ENCODE peak calls at places on chromosome X, in eight cellular contexts. One of them, this sample, is unnamed.

GRCh38 chrX:115895678-115896329 is 274.7 kb upstream of the AGTR2 start:
- DNase-seq in Karpas-422: no peak
- DNase-seq in GM23338: no peak
- DNase-seq in psoas muscle: peak
- DNase-seq in caudate nucleus: no peak
- DNase-seq in tibial nerve: no peak
- DNase-seq in mammary epithelial cell: no peak
- DNase-seq in breast epithelium: no peak
- DNase-seq in this sample: no peak

GRCh38 chrX:22686138-22686541 is 313.6 kb upstream of the DDX53 start:
- DNase-seq in psoas muscle: peak
- DNase-seq in caudate nucleus: no peak
- DNase-seq in tibial nerve: peak
- DNase-seq in GM23338: no peak
- DNase-seq in mammary epithelial cell: no peak
- DNase-seq in breast epithelium: no peak
- DNase-seq in Karpas-422: no peak
- DNase-seq in this sample: no peak

GRCh38 chrX:65589304-65589703 is 54.7 kb upstream of the LAS1L start:
- DNase-seq in tibial nerve: no peak
- DNase-seq in Karpas-422: no peak
- DNase-seq in breast epithelium: no peak
- DNase-seq in GM23338: no peak
- DNase-seq in caudate nucleus: no peak
- DNase-seq in mammary epithelial cell: no peak
- DNase-seq in psoas muscle: no peak
- DNase-seq in this sample: no peak

GRCh38 chrX:50697691-50698090 is 116.3 kb downstream of the SHROOM4 start:
- DNase-seq in tibial nerve: no peak
- DNase-seq in Karpas-422: no peak
- DNase-seq in psoas muscle: no peak
- DNase-seq in caudate nucleus: no peak
- DNase-seq in breast epithelium: no peak
- DNase-seq in GM23338: peak
- DNase-seq in mammary epithelial cell: peak
- DNase-seq in this sample: no peak

GRCh38 chrX:17062065-17062464 is 115.6 kb downstream of the REPS2 start:
- DNase-seq in GM23338: no peak
- DNase-seq in breast epithelium: no peak
- DNase-seq in tibial nerve: no peak
- DNase-seq in psoas muscle: no peak
- DNase-seq in mammary epithelial cell: no peak
- DNase-seq in Karpas-422: no peak
- DNase-seq in caudate nucleus: no peak
- DNase-seq in this sample: no peak

GRCh38 chrX:87634361-87634760 is 116.8 kb downstream of the KLHL4 start:
- DNase-seq in mammary epithelial cell: no peak
- DNase-seq in psoas muscle: no peak
- DNase-seq in Karpas-422: no peak
- DNase-seq in GM23338: no peak
- DNase-seq in breast epithelium: no peak
- DNase-seq in tibial nerve: no peak
- DNase-seq in caudate nucleus: no peak
- DNase-seq in this sample: no peak

GRCh38 chrX:44744828-44745227 is 99.0 kb upstream of the DUSP21 start:
- DNase-seq in caudate nucleus: no peak
- DNase-seq in GM23338: no peak
- DNase-seq in tibial nerve: no peak
- DNase-seq in mammary epithelial cell: no peak
- DNase-seq in Karpas-422: no peak
- DNase-seq in breast epithelium: no peak
- DNase-seq in psoas muscle: no peak
- DNase-seq in this sample: no peak

GRCh38 chrX:47862680-47863079 is 26.0 kb downstream of the ZNF81 start:
- DNase-seq in psoas muscle: no peak
- DNase-seq in caudate nucleus: no peak
- DNase-seq in breast epithelium: no peak
- DNase-seq in mammary epithelial cell: no peak
- DNase-seq in GM23338: no peak
- DNase-seq in Karpas-422: no peak
- DNase-seq in tibial nerve: no peak
- DNase-seq in this sample: no peak

GRCh38 chrX:100990139-100990538 is 20.6 kb downstream of the ARL13A start:
- DNase-seq in Karpas-422: no peak
- DNase-seq in caudate nucleus: no peak
- DNase-seq in breast epithelium: no peak
- DNase-seq in psoas muscle: no peak
- DNase-seq in GM23338: no peak
- DNase-seq in tibial nerve: no peak
- DNase-seq in mammary epithelial cell: no peak
- DNase-seq in this sample: no peak

GRCh38 chrX:56761167-56761566 is 32.1 kb downstream of the NBDY start:
- DNase-seq in breast epithelium: no peak
- DNase-seq in tibial nerve: no peak
- DNase-seq in psoas muscle: peak
- DNase-seq in caudate nucleus: no peak
- DNase-seq in GM23338: no peak
- DNase-seq in Karpas-422: no peak
- DNase-seq in mammary epithelial cell: no peak
- DNase-seq in this sample: no peak

GRCh38 chrX:28549839-28550238 is 37.4 kb upstream of the IL1RAPL1 start:
- DNase-seq in mammary epithelial cell: no peak
- DNase-seq in GM23338: peak
- DNase-seq in Karpas-422: no peak
- DNase-seq in breast epithelium: no peak
- DNase-seq in caudate nucleus: no peak
- DNase-seq in tibial nerve: no peak
- DNase-seq in psoas muscle: no peak
- DNase-seq in this sample: no peak

GRCh38 chrX:138519296-138519695 is 192.2 kb downstream of the FGF13 start:
- DNase-seq in breast epithelium: no peak
- DNase-seq in caudate nucleus: no peak
- DNase-seq in GM23338: peak
- DNase-seq in tibial nerve: no peak
- DNase-seq in mammary epithelial cell: no peak
- DNase-seq in Karpas-422: no peak
- DNase-seq in psoas muscle: no peak
- DNase-seq in this sample: no peak

GRCh38 chrX:136395271-136395670 is 92.5 kb upstream of the BRS3 start:
- DNase-seq in breast epithelium: no peak
- DNase-seq in psoas muscle: no peak
- DNase-seq in mammary epithelial cell: peak
- DNase-seq in tibial nerve: no peak
- DNase-seq in Karpas-422: no peak
- DNase-seq in caudate nucleus: no peak
- DNase-seq in GM23338: no peak
- DNase-seq in this sample: no peak

GRCh38 chrX:68880846-68881513 is 52.2 kb downstream of the EFNB1 start:
- DNase-seq in GM23338: peak
- DNase-seq in tibial nerve: no peak
- DNase-seq in mammary epithelial cell: no peak
- DNase-seq in caudate nucleus: no peak
- DNase-seq in psoas muscle: no peak
- DNase-seq in Karpas-422: no peak
- DNase-seq in breast epithelium: no peak
- DNase-seq in this sample: no peak

GRCh38 chrX:133523094-133523493 is 107.8 kb upstream of the GPC4 start:
- DNase-seq in breast epithelium: no peak
- DNase-seq in caudate nucleus: no peak
- DNase-seq in GM23338: no peak
- DNase-seq in tibial nerve: peak
- DNase-seq in mammary epithelial cell: peak
- DNase-seq in psoas muscle: peak
- DNase-seq in Karpas-422: no peak
- DNase-seq in this sample: no peak

GRCh38 chrX:149528381-149528780 is 12.4 kb upstream of the EOLA1 start:
- DNase-seq in psoas muscle: no peak
- DNase-seq in Karpas-422: no peak
- DNase-seq in GM23338: no peak
- DNase-seq in breast epithelium: no peak
- DNase-seq in caudate nucleus: no peak
- DNase-seq in mammary epithelial cell: no peak
- DNase-seq in tibial nerve: no peak
- DNase-seq in this sample: no peak

GRCh38 chrX:68550193-68550592 is 51.3 kb downstream of the YIPF6 start:
- DNase-seq in breast epithelium: no peak
- DNase-seq in caudate nucleus: no peak
- DNase-seq in mammary epithelial cell: peak
- DNase-seq in GM23338: no peak
- DNase-seq in psoas muscle: no peak
- DNase-seq in tibial nerve: no peak
- DNase-seq in Karpas-422: no peak
- DNase-seq in this sample: no peak

GRCh38 chrX:133177202-133177601 is 41.0 kb downstream of the TFDP3 start:
- DNase-seq in breast epithelium: no peak
- DNase-seq in caudate nucleus: no peak
- DNase-seq in mammary epithelial cell: no peak
- DNase-seq in GM23338: no peak
- DNase-seq in tibial nerve: no peak
- DNase-seq in Karpas-422: no peak
- DNase-seq in psoas muscle: no peak
- DNase-seq in this sample: no peak

GRCh38 chrX:2705036-2705435 is 13.9 kb downstream of the CD99 start:
- DNase-seq in caudate nucleus: no peak
- DNase-seq in Karpas-422: peak
- DNase-seq in GM23338: no peak
- DNase-seq in psoas muscle: peak
- DNase-seq in tibial nerve: no peak
- DNase-seq in mammary epithelial cell: no peak
- DNase-seq in breast epithelium: no peak
- DNase-seq in this sample: no peak

GRCh38 chrX:72018277-72019112 is 107.8 kb downstream of the NHSL2 start:
- DNase-seq in caudate nucleus: peak
- DNase-seq in mammary epithelial cell: peak
- DNase-seq in psoas muscle: peak
- DNase-seq in Karpas-422: peak
- DNase-seq in breast epithelium: peak
- DNase-seq in GM23338: peak
- DNase-seq in tibial nerve: peak
- DNase-seq in this sample: peak
- H3K27ac ChIP-seq in caudate nucleus: no peak
- H3K27ac ChIP-seq in mammary epithelial cell: no peak
- H3K27ac ChIP-seq in psoas muscle: peak
- H3K27ac ChIP-seq in Karpas-422: no peak
- H3K27ac ChIP-seq in breast epithelium: peak
- H3K27ac ChIP-seq in GM23338: no peak
- H3K27ac ChIP-seq in tibial nerve: peak
- H3K27ac ChIP-seq in this sample: no peak

DNA sequence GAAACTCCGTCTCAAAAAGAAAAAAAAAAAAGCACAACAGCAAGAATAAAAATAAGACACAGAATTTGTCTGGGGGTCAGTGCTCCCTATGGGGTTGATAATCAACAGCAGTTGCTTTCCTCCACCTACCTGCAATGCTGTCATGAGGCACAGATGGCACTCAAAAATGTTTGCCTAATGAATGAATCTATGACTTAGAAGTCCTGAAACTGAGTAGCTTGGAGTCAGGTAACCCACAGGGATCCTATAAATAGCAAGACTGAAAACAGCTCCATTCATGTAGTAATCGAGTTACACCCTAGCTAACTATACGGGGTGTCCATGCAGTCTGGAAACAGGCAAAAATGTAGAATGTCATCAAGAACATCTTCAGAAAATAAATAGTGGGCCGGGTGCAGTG is 19.8 kb upstream of the DDX3X start:
- DNase-seq in psoas muscle: no peak
- DNase-seq in caudate nucleus: no peak
- DNase-seq in mammary epithelial cell: no peak
- DNase-seq in Karpas-422: no peak
- DNase-seq in tibial nerve: no peak
- DNase-seq in GM23338: no peak
- DNase-seq in breast epithelium: no peak
- DNase-seq in this sample: no peak
- H3K27ac ChIP-seq in psoas muscle: peak
- H3K27ac ChIP-seq in caudate nucleus: no peak
- H3K27ac ChIP-seq in mammary epithelial cell: no peak
- H3K27ac ChIP-seq in Karpas-422: no peak
- H3K27ac ChIP-seq in tibial nerve: no peak
- H3K27ac ChIP-seq in GM23338: no peak
- H3K27ac ChIP-seq in breast epithelium: no peak
- H3K27ac ChIP-seq in this sample: no peak

GRCh38 chrX:10235851-10236250 is 79.1 kb downstream of the CLCN4 start:
- DNase-seq in tibial nerve: no peak
- DNase-seq in caudate nucleus: no peak
- DNase-seq in psoas muscle: no peak
- DNase-seq in mammary epithelial cell: no peak
- DNase-seq in GM23338: no peak
- DNase-seq in breast epithelium: no peak
- DNase-seq in Karpas-422: no peak
- DNase-seq in this sample: no peak
- H3K27ac ChIP-seq in tibial nerve: no peak
- H3K27ac ChIP-seq in caudate nucleus: no peak
- H3K27ac ChIP-seq in psoas muscle: no peak
- H3K27ac ChIP-seq in mammary epithelial cell: no peak
- H3K27ac ChIP-seq in GM23338: no peak
- H3K27ac ChIP-seq in breast epithelium: peak
- H3K27ac ChIP-seq in Karpas-422: no peak
- H3K27ac ChIP-seq in this sample: no peak

GRCh38 chrX:74535633-74536141 is 78.7 kb downstream of the RLIM start:
- DNase-seq in GM23338: peak
- DNase-seq in breast epithelium: peak
- DNase-seq in tibial nerve: peak
- DNase-seq in psoas muscle: peak
- DNase-seq in caudate nucleus: peak
- DNase-seq in mammary epithelial cell: peak
- DNase-seq in Karpas-422: no peak
- DNase-seq in this sample: peak

GRCh38 chrX:74536142-74537010 is 78.0 kb downstream of the RLIM start:
- DNase-seq in caudate nucleus: peak
- DNase-seq in psoas muscle: peak
- DNase-seq in Karpas-422: peak
- DNase-seq in breast epithelium: peak
- DNase-seq in GM23338: peak
- DNase-seq in tibial nerve: peak
- DNase-seq in mammary epithelial cell: peak
- DNase-seq in this sample: no peak

GRCh38 chrX:74535211-74535621 is 79.2 kb downstream of the RLIM start:
- DNase-seq in psoas muscle: no peak
- DNase-seq in tibial nerve: no peak
- DNase-seq in breast epithelium: no peak
- DNase-seq in GM23338: peak
- DNase-seq in mammary epithelial cell: peak
- DNase-seq in caudate nucleus: no peak
- DNase-seq in Karpas-422: no peak
- DNase-seq in this sample: no peak

GRCh38 chrX:74534569-74535038 is 79.8 kb downstream of the RLIM start:
- DNase-seq in mammary epithelial cell: peak
- DNase-seq in tibial nerve: no peak
- DNase-seq in Karpas-422: no peak
- DNase-seq in psoas muscle: no peak
- DNase-seq in breast epithelium: no peak
- DNase-seq in GM23338: no peak
- DNase-seq in caudate nucleus: no peak
- DNase-seq in this sample: no peak

DNA sequence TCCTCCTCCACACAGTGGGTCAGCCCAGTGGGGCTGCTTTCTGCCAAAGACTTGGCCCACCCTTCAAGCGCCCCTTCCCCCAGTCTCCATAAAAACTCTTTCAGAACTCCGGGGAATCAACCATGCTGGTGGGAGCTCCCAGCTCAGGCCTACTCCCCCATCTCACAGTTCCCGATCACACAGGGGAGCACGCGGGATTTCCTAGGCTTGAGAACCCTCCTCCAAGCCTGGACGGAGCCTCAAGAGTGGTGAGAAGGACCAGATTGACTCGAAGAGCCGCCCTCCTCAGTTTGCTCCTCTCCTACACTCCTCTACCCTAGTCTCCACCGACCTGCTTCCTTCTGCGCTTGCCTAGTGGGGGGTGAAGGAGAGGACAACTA is 77.4 kb downstream of the RLIM start:
- DNase-seq in caudate nucleus: no peak
- DNase-seq in GM23338: peak
- DNase-seq in breast epithelium: no peak
- DNase-seq in psoas muscle: peak
- DNase-seq in mammary epithelial cell: no peak
- DNase-seq in Karpas-422: no peak
- DNase-seq in tibial nerve: no peak
- DNase-seq in this sample: no peak
- H3K27ac ChIP-seq in caudate nucleus: peak
- H3K27ac ChIP-seq in GM23338: no peak
- H3K27ac ChIP-seq in breast epithelium: peak
- H3K27ac ChIP-seq in psoas muscle: peak
- H3K27ac ChIP-seq in mammary epithelial cell: no peak
- H3K27ac ChIP-seq in Karpas-422: no peak
- H3K27ac ChIP-seq in tibial nerve: peak
- H3K27ac ChIP-seq in this sample: no peak